ENCODE peak calls at places on chromosomes 13 and 19, in seven cellular contexts. N is esophagus squamous epithelium; O is NCI-H2029 treated with DMSO at 0.1 percent for 48 hours; E is thoracic aorta; P is activated CD4-positive, alpha-beta T cell treated with anti-CD3 and anti-CD28 coated beads for 1 hour; T is fibroblast of pulmonary artery; D is naive thymus-derived CD8-positive, alpha-beta T cell. A is an unnamed sample.

GRCh38 chr19:2659856-2660432 is 42.5 kb downstream of the GNG7 start:
- DNase-seq in P (no peak), D (no peak), N (no peak), E (no peak), T (no peak), O (no peak), A (no peak)

GRCh38 chr19:40542197-40542859 is 34.3 kb upstream of the SHKBP1 start:
- DNase-seq in D (no peak), N (no peak), T (peak; percentile 94), O (no peak), E (peak; percentile 26), P (no peak), A (no peak)

GRCh38 chr19:58491393-58491792 is 15.2 kb downstream of the ZNF446 start:
- DNase-seq in O (no peak), N (no peak), D (no peak), E (no peak), P (no peak), T (no peak), A (no peak)

GRCh38 chr19:51668167-51668566 is 21.5 kb upstream of the SIGLEC14 start:
- DNase-seq in P (no peak), N (no peak), O (no peak), E (no peak), T (no peak), D (no peak), A (no peak)

GRCh38 chr13:76656496-76656895 is 229.7 kb downstream of the KCTD12 start:
- DNase-seq in E (no peak), P (no peak), O (no peak), N (no peak), D (no peak), T (no peak), A (no peak)

GRCh38 chr13:107138987-107139386 is 571.0 kb upstream of the ARGLU1 start:
- DNase-seq in P (no peak), T (no peak), N (no peak), E (no peak), D (no peak), O (peak; percentile 9), A (no peak)

GRCh38 chr19:55452381-55453325 is 8.8 kb downstream of the ISOC2 start:
- DNase-seq in E (no peak), N (no peak), P (no peak), O (peak; percentile 72), T (peak; percentile 75), D (no peak), A (peak; percentile 39)

GRCh38 chr13:76917096-76917495 is 30.9 kb upstream of the KCTD12 start:
- DNase-seq in N (no peak), O (no peak), T (peak; percentile 73), E (no peak), D (no peak), P (no peak), A (no peak)

GRCh38 chr19:9751449-9751848 is 17.1 kb downstream of the ZNF846 start:
- DNase-seq in O (no peak), P (no peak), T (no peak), N (no peak), D (no peak), E (no peak), A (no peak)

GRCh38 chr19:10501971-10502523 is 1.1 kb downstream of the KEAP1 start:
- DNase-seq in D (no peak), P (peak; percentile 21), O (peak; percentile 90), N (no peak), T (peak; percentile 45), E (peak; percentile 37), A (no peak)

GRCh38 chr13:109795021-109795420 is 8.6 kb upstream of the IRS2 start:
- DNase-seq in P (no peak), O (no peak), T (no peak), D (no peak), N (no peak), E (no peak), A (no peak)

GRCh38 chr13:46716821-46717220 is 80.1 kb downstream of the ESD start:
- DNase-seq in D (no peak), P (no peak), N (no peak), T (no peak), O (no peak), E (no peak), A (no peak)

GRCh38 chr19:50458396-50459066 is 17.8 kb upstream of the EMC10 start:
- DNase-seq in D (no peak), O (no peak), T (peak; percentile 8), E (no peak), P (no peak), N (no peak), A (no peak)

GRCh38 chr13:73467103-73467502 is 408.3 kb downstream of the KLF5 start:
- DNase-seq in O (no peak), N (no peak), T (peak; percentile 49), D (no peak), E (no peak), P (no peak), A (no peak)

GRCh38 chr19:41877916-41878905 is 1.1 kb downstream of the CD79A start:
- DNase-seq in N (no peak), D (no peak), T (no peak), O (no peak), E (no peak), P (no peak), A (no peak)

GRCh38 chr13:101554420-101555125 is 102.1 kb downstream of the ITGBL1 start:
- DNase-seq in O (no peak), D (no peak), E (no peak), T (no peak), P (no peak), N (no peak), A (no peak)

GRCh38 chr13:111058796-111059506 is 56.2 kb upstream of the ARHGEF7 start:
- DNase-seq in O (no peak), D (no peak), N (no peak), T (no peak), E (no peak), P (no peak), A (no peak)

GRCh38 chr13:77460195-77460594 is 75.3 kb upstream of the SCEL start:
- DNase-seq in N (no peak), P (no peak), D (no peak), T (peak; percentile 4), E (no peak), O (no peak), A (no peak)

GRCh38 chr19:31351212-31352193 is 2.3 kb upstream of the TSHZ3 start:
- DNase-seq in E (no peak), O (no peak), N (no peak), P (no peak), T (peak; percentile 64), D (no peak), A (no peak)

GRCh38 chr19:6639439-6639838 is 30.5 kb downstream of the TNFSF14 start:
- DNase-seq in T (no peak), P (no peak), N (no peak), O (no peak), D (no peak), E (no peak), A (no peak)

GRCh38 chr13:106152047-106152446 is 383.4 kb downstream of the EFNB2 start:
- DNase-seq in O (no peak), T (no peak), D (no peak), N (no peak), P (no peak), E (no peak), A (no peak)

GRCh38 chr13:97125051-97125809 is 96.9 kb upstream of the MBNL2 start:
- DNase-seq in D (no peak), N (no peak), O (no peak), E (no peak), P (no peak), T (peak; percentile 70), A (no peak)

GRCh38 chr19:42062381-42062780 is 7.6 kb downstream of the GRIK5 start:
- DNase-seq in P (no peak), T (no peak), O (no peak), N (no peak), D (no peak), E (no peak), A (no peak)

GRCh38 chr19:16094360-16095070 is 17.2 kb upstream of the RAB8A start:
- DNase-seq in O (no peak), E (no peak), N (no peak), T (no peak), P (no peak), D (no peak), A (no peak)

GRCh38 chr13:106981050-106981449 is 413.1 kb upstream of the ARGLU1 start:
- DNase-seq in E (no peak), N (no peak), P (no peak), O (no peak), D (no peak), T (no peak), A (no peak)

A was measured in T-helper 1 cell.